ENCODE peak calls at places on chromosomes 7 and 10, in eight cellular contexts. O is IMR-90, N is PC-3, J is tibial artery, A is cardiac muscle cell, R is GM23248, F is psoas muscle, K is H9. U is an unnamed sample.
A peak's percentile ranks its signal among the peaks of the same experiment; 100 is the strongest.

GRCh38 chr7:69862413-69863064 is 264.3 kb downstream of the AUTS2 start:
- DNase-seq in R (no peak), F (no peak), K (no peak), J (no peak), A (no peak), O (no peak), N (no peak), U (no peak)

GRCh38 chr10:18211862-18212261 is 71.6 kb downstream of the CACNB2 start:
- DNase-seq in J (no peak), O (no peak), K (no peak), A (no peak), R (no peak), F (no peak), N (no peak), U (no peak)

GRCh38 chr7:561631-562393 is 42.2 kb upstream of the PDGFA start:
- DNase-seq in O (no peak), J (no peak), K (no peak), F (no peak), R (no peak), A (no peak), N (no peak), U (peak; percentile 88)

GRCh38 chr7:30907527-30908267 is 4.0 kb upstream of the AQP1 start:
- DNase-seq in F (peak; percentile 75), O (no peak), J (no peak), A (no peak), R (peak; percentile 57), N (no peak), K (peak; percentile 46), U (no peak)

GRCh38 chr10:13587367-13587766 is 602 bp downstream of the PRPF18 start:
- DNase-seq in J (no peak), R (peak; percentile 38), O (no peak), F (no peak), K (no peak), A (no peak), N (no peak), U (peak; percentile 54)

GRCh38 chr7:66657798-66658197 is 29.1 kb downstream of the KCTD7 start:
- DNase-seq in R (no peak), N (no peak), A (no peak), K (no peak), F (no peak), J (no peak), O (no peak), U (no peak)

GRCh38 chr7:26046150-26046549 is 105.8 kb upstream of the NFE2L3 start:
- DNase-seq in O (no peak), J (no peak), K (no peak), N (no peak), R (no peak), F (no peak), A (no peak), U (no peak)

GRCh38 chr7:27141138-27141537 is 2.3 kb downstream of the HOXA5 start:
- DNase-seq in K (no peak), J (no peak), O (no peak), A (no peak), R (no peak), F (no peak), N (no peak), U (no peak)

GRCh38 chr10:129929343-129930297 is 34.5 kb downstream of the EBF3 start:
- DNase-seq in A (no peak), O (no peak), R (peak; percentile 11), F (peak; percentile 36), J (no peak), N (no peak), K (peak; percentile 50), U (no peak)

GRCh38 chr10:129755075-129756020 is 208.7 kb downstream of the EBF3 start:
- DNase-seq in F (peak; percentile 20), K (peak; percentile 19), N (no peak), O (no peak), A (no peak), R (no peak), J (peak; percentile 11), U (peak; percentile 52)

GRCh38 chr7:134729895-134730294 is 49.5 kb upstream of the CALD1 start:
- DNase-seq in K (no peak), J (no peak), A (no peak), N (no peak), F (no peak), O (peak; percentile 29), R (no peak), U (no peak)

GRCh38 chr7:135644154-135644553 is 18.2 kb upstream of the STMP1 start:
- DNase-seq in A (peak; percentile 29), F (no peak), R (no peak), J (no peak), N (no peak), K (no peak), O (peak; percentile 12), U (no peak)

GRCh38 chr7:95690367-95690947 is 81.9 kb upstream of the DYNC1I1 start:
- DNase-seq in N (peak; percentile 51), R (peak; percentile 60), J (no peak), O (peak; percentile 41), K (no peak), F (no peak), A (peak; percentile 69), U (no peak)

GRCh38 chr10:21364196-21365114 is 161.0 kb downstream of the SKIDA1 start:
- DNase-seq in O (peak; percentile 74), R (peak; percentile 87), N (peak; percentile 97), K (peak; percentile 89), J (no peak), A (peak; percentile 77), F (no peak), U (no peak)

GRCh38 chr10:103761075-103761920 is 94.1 kb downstream of the SH3PXD2A start:
- DNase-seq in R (no peak), F (no peak), A (peak; percentile 35), N (peak; percentile 69), O (no peak), J (no peak), K (no peak), U (no peak)

GRCh38 chr10:103757531-103758293 is 97.7 kb downstream of the SH3PXD2A start:
- DNase-seq in R (peak; percentile 77), K (peak; percentile 56), N (peak; percentile 73), A (peak; percentile 85), O (peak; percentile 88), F (peak; percentile 75), J (peak; percentile 53), U (peak; percentile 79)

GRCh38 chr10:103756277-103756869 is 99.0 kb downstream of the SH3PXD2A start:
- DNase-seq in K (no peak), F (peak; percentile 46), R (no peak), J (no peak), A (no peak), N (no peak), O (no peak), U (no peak)

GRCh38 chr10:103758294-103758681 is 97.1 kb downstream of the SH3PXD2A start:
- DNase-seq in N (peak; percentile 91), K (no peak), R (peak; percentile 52), O (peak; percentile 86), F (peak; percentile 4), J (no peak), A (no peak), U (no peak)

GRCh38 chr10:103759100-103759781 is 96.1 kb downstream of the SH3PXD2A start:
- DNase-seq in N (peak; percentile 52), F (peak; percentile 75), K (no peak), J (peak; percentile 44), A (peak; percentile 65), O (peak; percentile 91), R (peak; percentile 89), U (no peak)
- H3K27ac ChIP-seq in N (peak overlapping the region; percentile 94), F (peak overlapping the region; percentile 99), K (no peak overlapping the region), J (peak overlapping the region; percentile 84), A (peak overlapping the region; percentile 70), O (peak overlapping the region; percentile 54), R (peak overlapping the region; percentile 82), U (peak overlapping the region; percentile 51)

GRCh38 chr10:69879628-69880257 is 78.0 kb downstream of the COL13A1 start:
- DNase-seq in O (no peak), F (peak; percentile 33), R (no peak), K (no peak), A (no peak), J (no peak), N (no peak), U (peak; percentile 12)
- H3K4me1 ChIP-seq in O (no peaks in the 10 kb centered on the region), F (no peaks in the 10 kb centered on the region), R (peaks cover 9% of the 10 kb centered on the region), K (peaks cover 5% of the 10 kb centered on the region), A (peaks cover 45% of the 10 kb centered on the region), J (peaks cover 9% of the 10 kb centered on the region), N (peaks cover 8% of the 10 kb centered on the region), U (no peaks in the 10 kb centered on the region)

GRCh38 chr10:28840202-28840601 is 162.9 kb downstream of the BAMBI start:
- DNase-seq in J (no peak), R (no peak), K (no peak), O (no peak), A (no peak), F (no peak), N (no peak), U (no peak)
- H3K27ac ChIP-seq in J (no peak overlapping the region), R (no peak overlapping the region), K (no peak overlapping the region), O (no peak overlapping the region), A (peak overlapping the region; percentile 94), F (peak overlapping the region; percentile 54), N (no peak overlapping the region), U (no peak overlapping the region)

DNA sequence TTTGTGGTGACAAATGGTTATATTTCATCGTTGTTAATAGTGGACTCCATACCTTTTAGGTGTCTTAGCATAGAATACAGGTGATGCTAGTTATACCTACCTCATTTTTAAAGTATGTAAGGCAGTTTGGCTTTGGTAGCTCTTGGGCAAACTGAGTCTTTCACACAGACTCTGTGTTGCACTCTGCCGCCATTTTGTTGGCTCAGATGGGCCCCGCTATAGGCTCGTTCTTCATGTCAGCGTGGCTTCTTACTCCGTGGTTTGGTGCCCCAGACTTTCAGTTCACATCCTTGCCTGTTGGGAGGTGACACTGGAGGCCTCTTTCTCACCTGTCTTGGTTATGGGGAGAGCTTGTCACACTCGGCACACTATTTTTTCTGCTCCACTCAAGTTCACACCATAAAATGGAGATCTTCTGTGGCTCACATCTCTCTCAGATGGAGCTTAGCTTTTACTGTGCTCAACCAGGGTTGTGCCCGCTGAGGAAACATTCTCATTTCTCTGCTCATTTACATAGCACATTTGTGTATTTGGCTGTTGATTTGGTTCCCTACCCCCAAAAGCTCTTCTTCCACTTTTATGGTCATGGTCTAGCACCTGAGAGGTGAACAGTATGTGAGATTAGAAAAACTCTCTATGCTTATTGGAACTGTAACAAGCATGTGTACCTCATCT is 178.5 kb downstream of the ARID5B start:
- DNase-seq in K (no peak), O (no peak), F (no peak), R (no peak), A (no peak), J (no peak), N (no peak), U (no peak)
- H3K4me1 ChIP-seq in K (no peaks in the 10 kb centered on the region), O (peaks cover 43% of the 10 kb centered on the region), F (peaks cover 97% of the 10 kb centered on the region), R (peaks cover 82% of the 10 kb centered on the region), A (peaks cover 21% of the 10 kb centered on the region), J (peaks cover 62% of the 10 kb centered on the region), N (peaks cover 76% of the 10 kb centered on the region), U (peaks cover 40% of the 10 kb centered on the region)

GRCh38 chr7:120740348-120740747 is 117.6 kb downstream of the TSPAN12 start:
- DNase-seq in F (no peak), R (no peak), K (no peak), J (no peak), A (peak; percentile 37), N (no peak), O (peak; percentile 10), U (no peak)
- H3K27ac ChIP-seq in F (no peak overlapping the region), R (no peak overlapping the region), K (no peak overlapping the region), J (no peak overlapping the region), A (no peak overlapping the region), N (no peak overlapping the region), O (no peak overlapping the region), U (no peak overlapping the region)

U was measured in kidney.